ENCODE peak calls at places on chromosomes 3 and 15, in six cellular contexts. One of them, this sample, is unnamed.

GRCh38 chr15:41904487-41905359 is 10.9 kb upstream of the SPTBN5 start:
- DNase-seq in neural progenitor cell: peak
- DNase-seq in heart left ventricle: no peak
- DNase-seq in ovary: peak
- DNase-seq in endodermal cell: peak
- DNase-seq in CD8-positive, alpha-beta T cell: peak
- DNase-seq in this sample: no peak

GRCh38 chr3:170751083-170751893 is 118.7 kb downstream of the RPL22L1 start:
- DNase-seq in neural progenitor cell: no peak
- DNase-seq in heart left ventricle: peak
- DNase-seq in ovary: peak
- DNase-seq in endodermal cell: no peak
- DNase-seq in CD8-positive, alpha-beta T cell: no peak
- DNase-seq in this sample: peak

GRCh38 chr3:37741644-37742043 is 120.0 kb upstream of the CTDSPL start:
- DNase-seq in neural progenitor cell: peak
- DNase-seq in heart left ventricle: peak
- DNase-seq in ovary: peak
- DNase-seq in endodermal cell: no peak
- DNase-seq in CD8-positive, alpha-beta T cell: no peak
- DNase-seq in this sample: no peak

GRCh38 chr3:195078891-195079440 is 192.0 kb downstream of the XXYLT1 start:
- DNase-seq in neural progenitor cell: no peak
- DNase-seq in heart left ventricle: peak
- DNase-seq in ovary: no peak
- DNase-seq in endodermal cell: no peak
- DNase-seq in CD8-positive, alpha-beta T cell: no peak
- DNase-seq in this sample: no peak

GRCh38 chr3:307182-307581 is 110.6 kb downstream of the CHL1 start:
- DNase-seq in neural progenitor cell: no peak
- DNase-seq in heart left ventricle: no peak
- DNase-seq in ovary: no peak
- DNase-seq in endodermal cell: no peak
- DNase-seq in CD8-positive, alpha-beta T cell: no peak
- DNase-seq in this sample: no peak

GRCh38 chr15:39854161-39854560 is 65.9 kb downstream of the GPR176 start:
- DNase-seq in neural progenitor cell: no peak
- DNase-seq in heart left ventricle: no peak
- DNase-seq in ovary: no peak
- DNase-seq in endodermal cell: no peak
- DNase-seq in CD8-positive, alpha-beta T cell: no peak
- DNase-seq in this sample: no peak

GRCh38 chr3:161700998-161701397 is 204.4 kb downstream of the OTOL1 start:
- DNase-seq in neural progenitor cell: peak
- DNase-seq in heart left ventricle: peak
- DNase-seq in ovary: no peak
- DNase-seq in endodermal cell: peak
- DNase-seq in CD8-positive, alpha-beta T cell: no peak
- DNase-seq in this sample: no peak

GRCh38 chr3:143184098-143184497 is 64.5 kb downstream of the CHST2 start:
- DNase-seq in neural progenitor cell: no peak
- DNase-seq in heart left ventricle: no peak
- DNase-seq in ovary: no peak
- DNase-seq in endodermal cell: no peak
- DNase-seq in CD8-positive, alpha-beta T cell: no peak
- DNase-seq in this sample: no peak

GRCh38 chr15:31374489-31374888 is 47.9 kb downstream of the KLF13 start:
- DNase-seq in neural progenitor cell: no peak
- DNase-seq in heart left ventricle: no peak
- DNase-seq in ovary: no peak
- DNase-seq in endodermal cell: no peak
- DNase-seq in CD8-positive, alpha-beta T cell: no peak
- DNase-seq in this sample: no peak

GRCh38 chr15:99213187-99213811 is 36.1 kb downstream of the TTC23 start:
- DNase-seq in neural progenitor cell: peak
- DNase-seq in heart left ventricle: peak
- DNase-seq in ovary: peak
- DNase-seq in endodermal cell: peak
- DNase-seq in CD8-positive, alpha-beta T cell: peak
- DNase-seq in this sample: no peak

GRCh38 chr3:150235799-150236198 is 172.3 kb upstream of the TSC22D2 start:
- DNase-seq in neural progenitor cell: no peak
- DNase-seq in heart left ventricle: no peak
- DNase-seq in ovary: no peak
- DNase-seq in endodermal cell: no peak
- DNase-seq in CD8-positive, alpha-beta T cell: no peak
- DNase-seq in this sample: no peak

GRCh38 chr3:59290358-59290757 is 240.5 kb upstream of the CFAP20DC start:
- DNase-seq in neural progenitor cell: no peak
- DNase-seq in heart left ventricle: no peak
- DNase-seq in ovary: no peak
- DNase-seq in endodermal cell: no peak
- DNase-seq in CD8-positive, alpha-beta T cell: no peak
- DNase-seq in this sample: no peak

GRCh38 chr3:194485876-194486539 is 794 bp downstream of the ATP13A3 start:
- DNase-seq in neural progenitor cell: peak
- DNase-seq in heart left ventricle: peak
- DNase-seq in ovary: peak
- DNase-seq in endodermal cell: peak
- DNase-seq in CD8-positive, alpha-beta T cell: peak
- DNase-seq in this sample: peak

GRCh38 chr3:176513604-176514003 is 683.7 kb downstream of the TBL1XR1 start:
- DNase-seq in neural progenitor cell: peak
- DNase-seq in heart left ventricle: no peak
- DNase-seq in ovary: no peak
- DNase-seq in endodermal cell: peak
- DNase-seq in CD8-positive, alpha-beta T cell: no peak
- DNase-seq in this sample: no peak

GRCh38 chr15:72554471-72555425 is 80.6 kb downstream of the ARIH1 start:
- DNase-seq in neural progenitor cell: no peak
- DNase-seq in heart left ventricle: no peak
- DNase-seq in ovary: no peak
- DNase-seq in endodermal cell: no peak
- DNase-seq in CD8-positive, alpha-beta T cell: no peak
- DNase-seq in this sample: no peak

GRCh38 chr3:111481551-111481950 is 60.4 kb upstream of the CD96 start:
- DNase-seq in neural progenitor cell: no peak
- DNase-seq in heart left ventricle: no peak
- DNase-seq in ovary: no peak
- DNase-seq in endodermal cell: no peak
- DNase-seq in CD8-positive, alpha-beta T cell: no peak
- DNase-seq in this sample: no peak

GRCh38 chr15:62578960-62579359 is 413.9 kb upstream of the C2CD4B start:
- DNase-seq in neural progenitor cell: no peak
- DNase-seq in heart left ventricle: no peak
- DNase-seq in ovary: no peak
- DNase-seq in endodermal cell: no peak
- DNase-seq in CD8-positive, alpha-beta T cell: no peak
- DNase-seq in this sample: no peak

GRCh38 chr15:28994830-28995180 is 109.0 kb downstream of the APBA2 start:
- DNase-seq in neural progenitor cell: no peak
- DNase-seq in heart left ventricle: no peak
- DNase-seq in ovary: no peak
- DNase-seq in endodermal cell: no peak
- DNase-seq in CD8-positive, alpha-beta T cell: no peak
- DNase-seq in this sample: no peak

GRCh38 chr3:50610181-50610971 is 1.2 kb downstream of the CISH start:
- DNase-seq in neural progenitor cell: no peak
- DNase-seq in heart left ventricle: peak
- DNase-seq in ovary: peak
- DNase-seq in endodermal cell: no peak
- DNase-seq in CD8-positive, alpha-beta T cell: no peak
- DNase-seq in this sample: no peak

GRCh38 chr3:105222568-105223093 is 144.1 kb upstream of the ALCAM start:
- DNase-seq in neural progenitor cell: no peak
- DNase-seq in heart left ventricle: no peak
- DNase-seq in ovary: no peak
- DNase-seq in endodermal cell: peak
- DNase-seq in CD8-positive, alpha-beta T cell: no peak
- DNase-seq in this sample: no peak

GRCh38 chr3:17444865-17445264 is 297.6 kb downstream of the TBC1D5 start:
- DNase-seq in neural progenitor cell: no peak
- DNase-seq in heart left ventricle: no peak
- DNase-seq in ovary: no peak
- DNase-seq in endodermal cell: no peak
- DNase-seq in CD8-positive, alpha-beta T cell: no peak
- DNase-seq in this sample: no peak

GRCh38 chr3:52056521-52056967 is at the start of gene DUSP7:
- DNase-seq in neural progenitor cell: peak
- DNase-seq in heart left ventricle: peak
- DNase-seq in ovary: peak
- DNase-seq in endodermal cell: peak
- DNase-seq in CD8-positive, alpha-beta T cell: peak
- DNase-seq in this sample: peak

DNA sequence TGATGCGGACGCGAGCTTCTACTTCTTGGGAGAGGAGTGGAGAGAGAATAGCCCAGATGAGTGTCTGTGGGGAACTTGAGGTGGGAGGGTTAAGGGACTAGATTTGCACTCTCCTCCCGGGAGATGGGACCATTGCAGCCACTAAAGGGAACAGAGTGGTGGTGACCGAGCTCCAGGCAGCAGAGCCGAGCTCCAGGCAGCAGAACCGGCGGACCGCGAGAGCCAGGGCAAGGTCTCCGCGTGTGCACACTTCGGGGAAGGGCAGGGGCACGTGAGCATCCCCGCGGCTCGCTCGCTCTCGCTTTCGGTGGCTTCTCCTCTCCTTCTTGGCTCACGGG is 1.1 kb downstream of the IGDCC3 start:
- DNase-seq in neural progenitor cell: no peak
- DNase-seq in heart left ventricle: no peak
- DNase-seq in ovary: no peak
- DNase-seq in endodermal cell: no peak
- DNase-seq in CD8-positive, alpha-beta T cell: no peak
- DNase-seq in this sample: no peak
- H3K4me3 ChIP-seq in neural progenitor cell: peak
- H3K4me3 ChIP-seq in heart left ventricle: peak
- H3K4me3 ChIP-seq in ovary: peak
- H3K4me3 ChIP-seq in endodermal cell: peak
- H3K4me3 ChIP-seq in CD8-positive, alpha-beta T cell: peak
- H3K4me3 ChIP-seq in this sample: peak

DNA sequence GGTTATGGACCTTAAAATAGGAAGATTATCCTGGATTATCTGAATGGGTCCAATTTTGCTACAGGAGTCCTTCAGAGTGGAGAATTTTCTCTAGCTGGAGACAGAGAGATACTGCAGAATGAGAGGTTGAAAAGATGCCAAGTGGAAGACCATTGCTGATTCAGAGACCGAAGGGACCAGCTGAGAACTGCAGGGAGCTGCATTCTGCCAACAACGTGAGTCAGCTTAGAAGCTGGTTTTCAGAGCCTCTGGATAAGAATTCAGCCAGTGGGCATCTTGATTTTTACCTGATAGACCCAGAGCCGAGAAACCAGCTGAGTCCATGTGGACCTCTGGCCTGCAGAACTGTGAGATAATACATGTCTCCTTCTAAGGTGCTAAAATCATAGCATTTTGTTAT is 234.0 kb downstream of the NR2F2 start:
- DNase-seq in neural progenitor cell: no peak
- DNase-seq in heart left ventricle: no peak
- DNase-seq in ovary: no peak
- DNase-seq in endodermal cell: no peak
- DNase-seq in CD8-positive, alpha-beta T cell: no peak
- DNase-seq in this sample: no peak
- H3K27ac ChIP-seq in neural progenitor cell: no peak
- H3K27ac ChIP-seq in heart left ventricle: no peak
- H3K27ac ChIP-seq in ovary: no peak
- H3K27ac ChIP-seq in endodermal cell: no peak
- H3K27ac ChIP-seq in CD8-positive, alpha-beta T cell: no peak
- H3K27ac ChIP-seq in this sample: no peak

GRCh38 chr3:188037965-188038581 is 115.9 kb upstream of the LPP start:
- DNase-seq in neural progenitor cell: no peak
- DNase-seq in heart left ventricle: no peak
- DNase-seq in ovary: no peak
- DNase-seq in endodermal cell: no peak
- DNase-seq in CD8-positive, alpha-beta T cell: no peak
- DNase-seq in this sample: no peak
- TF ChIP-seq CTCF in neural progenitor cell: no peak
- TF ChIP-seq CTCF in heart left ventricle: no peak
- TF ChIP-seq CTCF in ovary: no peak
- TF ChIP-seq CTCF in endodermal cell: no peak
- TF ChIP-seq CTCF in CD8-positive, alpha-beta T cell: no peak
- TF ChIP-seq CTCF in this sample: no peak

GRCh38 chr15:38564557-38565286 is at the start of gene RASGRP1:
- DNase-seq in neural progenitor cell: peak
- DNase-seq in heart left ventricle: peak
- DNase-seq in ovary: peak
- DNase-seq in endodermal cell: peak
- DNase-seq in CD8-positive, alpha-beta T cell: peak
- DNase-seq in this sample: no peak

GRCh38 chr15:38562278-38562677 is 2.3 kb downstream of the RASGRP1 start:
- DNase-seq in neural progenitor cell: no peak
- DNase-seq in heart left ventricle: no peak
- DNase-seq in ovary: no peak
- DNase-seq in endodermal cell: peak
- DNase-seq in CD8-positive, alpha-beta T cell: no peak
- DNase-seq in this sample: no peak

GRCh38 chr15:38563723-38564519 is 693 bp downstream of the RASGRP1 start:
- DNase-seq in neural progenitor cell: peak
- DNase-seq in heart left ventricle: peak
- DNase-seq in ovary: peak
- DNase-seq in endodermal cell: peak
- DNase-seq in CD8-positive, alpha-beta T cell: peak
- DNase-seq in this sample: peak

GRCh38 chr15:38560456-38560926 is 4.1 kb downstream of the RASGRP1 start:
- DNase-seq in neural progenitor cell: no peak
- DNase-seq in heart left ventricle: no peak
- DNase-seq in ovary: no peak
- DNase-seq in endodermal cell: no peak
- DNase-seq in CD8-positive, alpha-beta T cell: no peak
- DNase-seq in this sample: no peak

GRCh38 chr15:38565287-38565670 is 665 bp upstream of the RASGRP1 start:
- DNase-seq in neural progenitor cell: no peak
- DNase-seq in heart left ventricle: no peak
- DNase-seq in ovary: no peak
- DNase-seq in endodermal cell: no peak
- DNase-seq in CD8-positive, alpha-beta T cell: no peak
- DNase-seq in this sample: no peak
- H3K4me3 ChIP-seq in neural progenitor cell: peak
- H3K4me3 ChIP-seq in heart left ventricle: peak
- H3K4me3 ChIP-seq in ovary: no peak
- H3K4me3 ChIP-seq in endodermal cell: peak
- H3K4me3 ChIP-seq in CD8-positive, alpha-beta T cell: peak
- H3K4me3 ChIP-seq in this sample: no peak

DNA sequence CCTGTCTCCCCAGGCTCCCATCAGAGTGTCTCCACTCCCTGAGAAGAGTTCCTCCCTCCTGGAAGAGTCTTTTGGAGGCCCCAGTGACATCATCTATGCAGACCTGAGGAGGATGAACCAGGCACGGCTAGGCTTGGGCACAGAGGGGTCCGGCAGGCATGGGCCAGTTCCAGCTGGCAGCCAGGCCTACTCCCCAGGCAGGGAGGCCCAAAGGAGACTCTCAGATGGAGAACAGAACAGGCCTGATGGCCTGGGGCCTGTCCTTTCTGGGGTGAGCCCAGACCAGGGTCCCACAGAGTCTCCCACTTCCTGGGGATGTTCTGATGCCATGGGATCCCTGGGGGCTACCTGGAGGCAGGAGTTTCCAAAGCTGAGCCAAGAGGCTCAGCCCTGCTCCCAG is 8.5 kb downstream of the SH2D7 start:
- DNase-seq in neural progenitor cell: no peak
- DNase-seq in heart left ventricle: no peak
- DNase-seq in ovary: no peak
- DNase-seq in endodermal cell: no peak
- DNase-seq in CD8-positive, alpha-beta T cell: no peak
- DNase-seq in this sample: no peak
- H3K27ac ChIP-seq in neural progenitor cell: no peak
- H3K27ac ChIP-seq in heart left ventricle: no peak
- H3K27ac ChIP-seq in ovary: no peak
- H3K27ac ChIP-seq in endodermal cell: no peak
- H3K27ac ChIP-seq in CD8-positive, alpha-beta T cell: no peak
- H3K27ac ChIP-seq in this sample: no peak

This sample was measured in coronary artery.